ENCODE peak calls at places on chromosome 21, in four cellular contexts. O, H, U and N are unnamed samples.

GRCh38 chr21:35316933-35317332 is 267.8 kb upstream of the RUNX1 start:
- DNase-seq in O (peak), H (no peak), U (peak), N (no peak)

GRCh38 chr21:46033410-46034404 is 52.1 kb downstream of the COL6A1 start:
- DNase-seq in O (peak), H (peak), U (no peak), N (no peak)

GRCh38 chr21:35291963-35292627 is 243.0 kb upstream of the RUNX1 start:
- DNase-seq in O (peak), H (no peak), U (peak), N (no peak)

GRCh38 chr21:44434936-44435635 is 20.2 kb upstream of the LRRC3 start:
- DNase-seq in O (no peak), H (no peak), U (no peak), N (no peak)

GRCh38 chr21:27805696-27806095 is 838.8 kb upstream of the ADAMTS5 start:
- DNase-seq in O (no peak), H (no peak), U (no peak), N (no peak)

GRCh38 chr21:30194701-30195299 is 21.1 kb downstream of the CLDN8 start:
- DNase-seq in O (peak), H (peak), U (no peak), N (peak)

GRCh38 chr21:46424062-46424591 is 34.6 kb upstream of the DIP2A start:
- DNase-seq in O (peak), H (no peak), U (no peak), N (no peak)

GRCh38 chr21:45590726-45591618 is 48.7 kb upstream of the SLC19A1 start:
- DNase-seq in O (no peak), H (no peak), U (no peak), N (no peak)

GRCh38 chr21:34790834-34791233 is 122.0 kb downstream of the CLIC6 start:
- DNase-seq in O (no peak), H (no peak), U (no peak), N (no peak)

GRCh38 chr21:45806042-45806441 is 162.5 kb downstream of the PCBP3 start:
- DNase-seq in O (no peak), H (no peak), U (no peak), N (no peak)

GRCh38 chr21:45471229-45472052 is 66.5 kb downstream of the COL18A1 start:
- DNase-seq in O (no peak), H (peak), U (peak), N (no peak)

GRCh38 chr21:45108034-45108790 is 33.8 kb downstream of the ADARB1 start:
- DNase-seq in O (no peak), H (no peak), U (no peak), N (no peak)

GRCh38 chr21:44643911-44644310 is 2.3 kb upstream of the KRTAP10-11 start:
- DNase-seq in O (no peak), H (no peak), U (no peak), N (no peak)

GRCh38 chr21:28375708-28376385 is 616.8 kb downstream of the LTN1 start:
- DNase-seq in O (no peak), H (no peak), U (peak), N (no peak)

GRCh38 chr21:19950347-19950746 is 1047.9 kb upstream of the NCAM2 start:
- DNase-seq in O (no peak), H (no peak), U (no peak), N (no peak)

GRCh38 chr21:44572959-44573583 is 458 bp upstream of the KRTAP10-4 start:
- DNase-seq in O (no peak), H (peak), U (peak), N (no peak)

GRCh38 chr21:46005081-46005480 is 23.5 kb downstream of the COL6A1 start:
- DNase-seq in O (no peak), H (no peak), U (no peak), N (no peak)

GRCh38 chr21:45747802-45748445 is 104.4 kb downstream of the PCBP3 start:
- DNase-seq in O (peak), H (no peak), U (peak), N (no peak)

GRCh38 chr21:40602105-40602504 is 244.9 kb downstream of the DSCAM start:
- DNase-seq in O (no peak), H (no peak), U (no peak), N (no peak)

GRCh38 chr21:21076051-21076450 is 77.8 kb downstream of the NCAM2 start:
- DNase-seq in O (no peak), H (no peak), U (no peak), N (no peak)

GRCh38 chr21:45386728-45387371 is 18.1 kb upstream of the COL18A1 start:
- DNase-seq in O (no peak), H (no peak), U (peak), N (no peak)

GRCh38 chr21:34126269-34126668 is 52.9 kb downstream of the MRPS6 start:
- DNase-seq in O (peak), H (no peak), U (peak), N (no peak)

GRCh38 chr21:27464643-27465042 is 497.8 kb upstream of the ADAMTS5 start:
- DNase-seq in O (no peak), H (no peak), U (peak), N (no peak)

GRCh38 chr21:44969965-44970755 is 30.3 kb downstream of the SLX9 start:
- DNase-seq in O (peak), H (no peak), U (peak), N (no peak)

GRCh38 chr21:45549670-45550463 is 7.6 kb upstream of the SLC19A1 start:
- DNase-seq in O (no peak), H (no peak), U (no peak), N (no peak)

GRCh38 chr21:42245348-42246185 is 26.6 kb downstream of the ABCG1 start:
- DNase-seq in O (peak), H (no peak), U (no peak), N (no peak)
- H3K4me2 ChIP-seq in O (no peak), H (no peak), U (no peak), N (no peak)

DNA sequence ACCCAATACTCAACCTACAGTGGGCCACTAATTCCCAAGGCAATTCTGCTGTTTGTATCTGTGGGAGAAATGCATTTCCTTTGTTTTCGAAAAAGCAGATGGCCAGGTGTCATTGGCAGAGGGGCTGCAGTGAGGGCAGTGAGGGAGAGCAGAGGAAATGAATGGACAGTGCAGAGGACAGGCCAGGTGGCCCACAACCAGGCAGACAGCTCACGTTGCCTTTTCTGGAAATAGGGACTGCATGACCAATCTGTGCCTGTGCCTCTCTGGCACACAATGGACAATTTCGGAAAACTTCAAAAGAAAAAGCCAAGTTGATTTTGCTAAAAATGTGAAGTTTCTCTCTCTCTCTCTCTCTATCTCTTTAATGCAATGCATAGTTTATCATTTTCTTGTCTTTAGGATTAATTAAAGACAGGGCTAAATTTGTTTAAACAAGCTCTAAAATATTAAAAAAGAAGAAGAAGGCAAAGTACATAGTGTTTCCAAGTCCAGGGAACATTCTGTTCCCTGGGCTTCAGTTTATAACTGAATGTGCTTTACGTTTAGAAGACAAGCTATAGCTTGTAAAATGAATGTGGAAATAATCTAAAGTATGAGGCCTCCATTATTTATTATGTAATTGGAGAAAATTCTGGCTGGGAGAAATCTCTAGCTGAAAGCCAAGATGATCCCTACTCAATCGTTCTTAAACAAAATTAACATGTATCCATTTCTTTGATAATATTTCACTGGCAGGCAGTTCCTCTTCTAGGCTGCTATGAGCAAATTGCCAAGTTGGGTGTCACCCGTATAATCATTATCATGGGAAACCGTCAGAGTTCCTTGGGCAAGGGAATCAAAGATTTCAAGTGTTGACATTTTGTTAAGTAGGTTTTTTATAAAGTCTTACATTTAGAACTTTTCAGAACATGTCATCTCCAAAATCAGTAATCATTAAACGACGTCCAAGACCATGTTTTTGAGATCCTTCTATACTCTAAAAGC is 52.3 kb upstream of the ETS2 start:
- DNase-seq in O (no peak), H (no peak), U (no peak), N (no peak)
- H3K4me2 ChIP-seq in O (no peak), H (no peak), U (no peak), N (no peak)

DNA sequence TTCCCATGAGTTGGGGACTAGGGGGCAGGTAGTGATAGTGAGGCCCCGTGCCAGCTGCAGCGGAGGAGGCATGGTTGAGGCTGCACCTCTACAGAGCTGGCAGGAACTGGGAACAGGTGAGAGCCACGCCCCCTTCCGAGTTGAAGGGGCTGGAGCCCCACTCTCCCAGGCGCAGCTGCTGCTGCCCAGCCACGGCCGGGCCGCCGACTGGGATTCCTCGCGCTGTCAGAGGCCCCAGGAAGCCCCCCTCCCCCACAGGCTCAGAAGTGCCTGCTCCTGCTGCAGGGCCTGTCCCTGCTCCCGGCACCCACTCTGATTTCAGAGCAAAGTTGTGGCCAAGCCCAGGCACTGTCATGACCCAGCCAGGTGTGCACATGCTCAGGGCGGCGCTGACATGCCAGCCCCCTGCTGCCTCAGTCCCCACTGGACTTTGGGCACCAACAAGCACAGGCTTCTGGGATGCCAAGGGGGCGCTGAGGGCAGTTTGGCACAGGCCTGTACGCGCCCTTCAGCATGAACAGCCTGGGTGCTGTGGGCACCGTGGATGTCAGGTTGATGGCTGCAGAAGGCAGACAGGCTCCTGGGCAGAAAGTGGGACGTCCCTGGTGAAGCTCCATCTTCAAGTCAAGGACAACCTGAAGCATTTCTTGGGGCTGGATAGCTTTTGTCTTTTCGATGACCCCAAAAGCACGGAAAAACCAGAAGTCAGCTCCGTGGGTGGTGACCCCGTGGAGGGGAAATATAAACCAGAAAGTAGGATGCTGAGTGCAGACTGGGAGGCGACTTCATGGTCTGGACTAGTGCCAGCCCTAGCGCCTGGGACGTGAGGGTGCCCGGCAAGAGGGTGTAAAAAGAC is 121.5 kb downstream of the SIM2 start:
- DNase-seq in O (peak), H (no peak), U (no peak), N (no peak)
- H3K4me2 ChIP-seq in O (no peak), H (no peak), U (no peak), N (no peak)

GRCh38 chr21:32543975-32544374 is 41.3 kb downstream of the TCP10L start:
- DNase-seq in O (no peak), H (no peak), U (no peak), N (no peak)
- H3K4me2 ChIP-seq in O (no peak), H (no peak), U (no peak), N (no peak)

DNA sequence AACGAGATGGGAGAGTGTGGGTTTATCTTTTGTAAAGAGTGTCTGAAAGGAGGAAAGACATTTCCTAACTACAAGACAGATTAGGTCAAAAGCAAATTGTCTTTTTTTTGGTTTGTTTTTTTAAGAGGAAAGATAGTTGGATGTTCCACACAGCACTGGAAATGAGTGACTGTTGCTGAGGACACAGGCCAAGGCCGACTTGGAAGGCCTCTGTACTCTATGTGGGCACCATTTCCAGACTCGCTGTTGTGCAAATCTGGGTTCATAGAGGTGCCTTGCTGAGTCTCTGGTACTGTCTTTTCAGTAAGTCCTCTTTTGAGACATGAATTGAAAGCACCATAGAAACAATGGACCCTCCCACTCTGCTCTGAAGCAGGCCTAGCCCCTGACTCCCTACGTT is 100.6 kb downstream of the GABPA start:
- DNase-seq in O (no peak), H (no peak), U (no peak), N (no peak)
- H3K4me2 ChIP-seq in O (no peak), H (no peak), U (no peak), N (no peak)

GRCh38 chr21:16837319-16837718 is 675.5 kb upstream of the CXADR start:
- DNase-seq in O (no peak), H (no peak), U (peak), N (no peak)
- H3K4me2 ChIP-seq in O (no peak), H (no peak), U (peak), N (no peak)

GRCh38 chr21:43267391-43268085 is 98.7 kb downstream of the CRYAA start:
- DNase-seq in O (no peak), H (no peak), U (no peak), N (no peak)
- H3K4me2 ChIP-seq in O (no peak), H (peak), U (no peak), N (no peak)